ENCODE peak calls at places on chromosomes 5 and 9, in eight cellular contexts. D is stromal cell of bone marrow, R is NCI-H1105, L is EH, E is colonic mucosa, N is anterior cingulate cortex, I is ELR, G is HFF-Myc. A is an unnamed sample.

GRCh38 chr5:115243412-115243811 is 19.3 kb downstream of the PGGT1B start:
- DNase-seq in G (no peak), R (no peak), N (no peak), L (peak; percentile 15), D (peak; percentile 32), I (peak; percentile 43), E (no peak), A (no peak)

GRCh38 chr5:178347956-178348355 is 115.4 kb upstream of the PHYKPL start:
- DNase-seq in I (no peak), R (no peak), G (no peak), E (no peak), N (no peak), D (no peak), L (no peak), A (no peak)

GRCh38 chr9:91378695-91379127 is 17.0 kb upstream of the AUH start:
- DNase-seq in N (no peak), D (peak; percentile 30), E (no peak), L (peak; percentile 85), G (no peak), R (no peak), I (peak; percentile 42), A (peak; percentile 16)

GRCh38 chr5:8457187-8458037 is 588.5 kb downstream of the MTRR start:
- DNase-seq in I (peak; percentile 95), E (peak; percentile 92), L (peak; percentile 100), N (peak; percentile 76), G (peak; percentile 67), R (peak; percentile 96), D (peak; percentile 98), A (peak; percentile 83)

GRCh38 chr5:74257645-74258328 is 382.7 kb downstream of the ENC1 start:
- DNase-seq in R (no peak), E (peak; percentile 88), D (no peak), I (peak; percentile 30), N (no peak), G (no peak), L (peak; percentile 49), A (no peak)

GRCh38 chr5:68673451-68674180 is 420.2 kb upstream of the SLC30A5 start:
- DNase-seq in L (no peak), R (no peak), N (no peak), E (no peak), I (no peak), D (no peak), G (no peak), A (no peak)

GRCh38 chr9:134545213-134546211 is 96.1 kb upstream of the COL5A1 start:
- DNase-seq in E (no peak), N (no peak), L (peak; percentile 93), G (peak; percentile 50), I (peak; percentile 67), R (no peak), D (peak; percentile 65), A (no peak)

GRCh38 chr5:141338538-141339306 is at the start of gene PCDHGA2:
- DNase-seq in N (no peak), L (peak; percentile 73), G (no peak), R (no peak), E (no peak), I (peak; percentile 67), D (no peak), A (no peak)

GRCh38 chr5:107542428-107542827 is 128.3 kb downstream of the EFNA5 start:
- DNase-seq in L (peak; percentile 68), I (peak; percentile 89), D (peak; percentile 62), E (peak; percentile 40), G (peak; percentile 41), N (no peak), R (peak; percentile 49), A (no peak)

GRCh38 chr5:33588654-33589372 is 148.0 kb downstream of the TARS1 start:
- DNase-seq in D (no peak), I (peak; percentile 33), N (no peak), E (peak; percentile 31), R (no peak), L (peak; percentile 34), G (no peak), A (no peak)

GRCh38 chr5:117425163-117425562 is 850.5 kb upstream of the SEMA6A start:
- DNase-seq in R (no peak), D (no peak), N (no peak), E (no peak), G (no peak), L (no peak), I (no peak), A (no peak)

GRCh38 chr5:128844354-128844923 is 120.8 kb upstream of the SLC27A6 start:
- DNase-seq in I (peak; percentile 50), N (no peak), G (no peak), L (peak; percentile 39), R (no peak), E (no peak), D (peak; percentile 14), A (no peak)

GRCh38 chr5:108461628-108462367 is 79.9 kb upstream of the FBXL17 start:
- DNase-seq in E (no peak), G (no peak), D (peak; percentile 84), R (no peak), L (peak; percentile 41), N (no peak), I (peak; percentile 81), A (no peak)

GRCh38 chr9:133792721-133793470 is 54.7 kb upstream of the SARDH start:
- DNase-seq in D (peak; percentile 45), E (peak; percentile 72), N (peak; percentile 61), I (peak; percentile 86), R (no peak), G (peak; percentile 21), L (peak; percentile 76), A (no peak)

GRCh38 chr9:105842023-105842644 is 147.8 kb downstream of the TMEM38B start:
- DNase-seq in D (no peak), E (peak; percentile 23), G (no peak), I (peak; percentile 59), N (no peak), L (peak; percentile 33), R (peak; percentile 18), A (peak; percentile 14)

GRCh38 chr9:35753466-35753865 is 610 bp downstream of the MSMP start:
- DNase-seq in E (no peak), D (no peak), G (no peak), I (no peak), L (no peak), R (no peak), N (no peak), A (no peak)

GRCh38 chr5:54990751-54991349 is 5.5 kb upstream of the ESM1 start:
- DNase-seq in L (peak; percentile 94), I (peak; percentile 96), G (no peak), D (peak; percentile 80), N (no peak), R (no peak), E (no peak), A (no peak)

GRCh38 chr5:130992095-130992494 is 173.0 kb downstream of the HINT1 start:
- DNase-seq in L (peak; percentile 85), R (no peak), G (peak; percentile 68), E (no peak), I (peak; percentile 4), N (no peak), D (peak; percentile 33), A (peak; percentile 88)

GRCh38 chr5:113771483-113771882 is 258.0 kb downstream of the YTHDC2 start:
- DNase-seq in D (no peak), E (no peak), I (no peak), R (no peak), N (no peak), G (no peak), L (no peak), A (no peak)

GRCh38 chr9:113436753-113437515 is 26.4 kb downstream of the C9orf43 start:
- DNase-seq in L (peak; percentile 77), R (no peak), G (no peak), D (no peak), N (no peak), E (no peak), I (peak; percentile 6), A (no peak)

GRCh38 chr9:132977626-132978450 is 656 bp upstream of the GFI1B start:
- DNase-seq in G (no peak), D (peak; percentile 16), N (no peak), R (no peak), E (peak; percentile 83), I (peak; percentile 69), L (peak; percentile 47), A (no peak)

GRCh38 chr5:173069661-173070060 is 13.5 kb downstream of the CREBRF start:
- DNase-seq in E (no peak), D (no peak), G (no peak), N (no peak), L (no peak), I (no peak), R (no peak), A (no peak)

GRCh38 chr5:119953474-119953873 is 324.1 kb downstream of the FAM170A start:
- DNase-seq in I (no peak), E (no peak), R (no peak), N (no peak), G (no peak), L (no peak), D (no peak), A (no peak)

GRCh38 chr5:905139-905642 is 12.5 kb downstream of the TRIP13 start:
- DNase-seq in L (no peak), E (no peak), G (no peak), I (no peak), D (no peak), R (no peak), N (no peak), A (no peak)

GRCh38 chr5:137262818-137263217 is 236.3 kb downstream of the SPOCK1 start:
- DNase-seq in L (no peak), N (no peak), D (no peak), E (no peak), I (no peak), R (no peak), G (no peak), A (no peak)

GRCh38 chr5:138274189-138274853 is at the start of gene GFRA3:
- DNase-seq in G (no peak), L (peak; percentile 1), R (no peak), D (no peak), E (no peak), N (no peak), I (peak; percentile 13), A (no peak)

GRCh38 chr9:135607401-135608293 is 31.7 kb downstream of the GLT6D1 start:
- DNase-seq in L (no peak), G (no peak), D (no peak), I (no peak), N (no peak), E (peak; percentile 7), R (no peak), A (no peak)

GRCh38 chr9:123825337-123825736 is 104.6 kb downstream of the DENND1A start:
- DNase-seq in D (no peak), I (peak; percentile 51), R (no peak), N (no peak), G (no peak), L (peak; percentile 27), E (no peak), A (no peak)

GRCh38 chr5:485943-486491 is 38.2 kb downstream of the SLC9A3 start:
- DNase-seq in N (no peak), D (no peak), R (no peak), E (no peak), G (no peak), L (peak; percentile 18), I (peak; percentile 13), A (no peak)

GRCh38 chr9:78234810-78235209 is 1.1 kb upstream of the CEP78 start:
- DNase-seq in R (no peak), D (no peak), L (peak; percentile 63), E (no peak), G (no peak), N (no peak), I (peak; percentile 17), A (no peak)

GRCh38 chr5:1523793-1524480 is at the start of gene LPCAT1:
- DNase-seq in L (peak; percentile 75), E (peak; percentile 78), I (peak; percentile 75), N (peak; percentile 41), R (peak; percentile 51), G (no peak), D (no peak), A (no peak)

GRCh38 chr9:18393340-18394130 is 80.4 kb upstream of the ADAMTSL1 start:
- DNase-seq in E (peak; percentile 81), D (peak; percentile 95), R (peak; percentile 93), G (peak; percentile 87), I (peak; percentile 97), N (peak; percentile 32), L (peak; percentile 96), A (no peak)

GRCh38 chr5:159975462-159976019 is 33.4 kb upstream of the TTC1 start:
- DNase-seq in R (no peak), G (peak; percentile 77), N (no peak), I (peak; percentile 94), E (peak; percentile 22), L (peak; percentile 99), D (peak; percentile 90), A (no peak)

GRCh38 chr9:135145312-135145711 is 57.8 kb downstream of the OLFM1 start:
- DNase-seq in G (no peak), L (no peak), N (no peak), E (no peak), D (no peak), I (no peak), R (no peak), A (no peak)

A was measured in SK-N-MC.